ENCODE peak calls at places on chromosomes 12 and 14, in four cellular contexts. Y is left ventricle myocardium inferior; S is posterior cingulate gyrus; U is activated CD4-positive, alpha-beta T cell treated with anti-CD3 and anti-CD28 coated beads, Interleukin-2, amount 10 ng/mL, durations not matched to agents 7 days and 5 days. F is an unnamed sample.

GRCh38 chr14:25836647-25837046 is 761.2 kb downstream of the NOVA1 start:
- DNase-seq in Y (no peak), S (no peak), U (no peak), F (no peak)

GRCh38 chr12:4011597-4011996 is 138.4 kb upstream of the PARP11 start:
- DNase-seq in Y (no peak), S (no peak), U (no peak), F (no peak)

GRCh38 chr12:6867407-6868210 is at the start of gene TPI1:
- DNase-seq in Y (peak), S (peak), U (peak), F (peak)

GRCh38 chr12:121170581-121171260 is 38.0 kb downstream of the P2RX7 start:
- DNase-seq in Y (no peak), S (no peak), U (no peak), F (no peak)

GRCh38 chr12:65756956-65757511 is 67.2 kb upstream of the HMGA2 start:
- DNase-seq in Y (no peak), S (no peak), U (no peak), F (no peak)

GRCh38 chr14:35331605-35332516 is 39.7 kb downstream of the PSMA6 start:
- DNase-seq in Y (no peak), S (no peak), U (no peak), F (no peak)

GRCh38 chr12:53560912-53561589 is 53.8 kb upstream of the NPFF start:
- DNase-seq in Y (no peak), S (no peak), U (no peak), F (no peak)

GRCh38 chr12:10624631-10625030 is 11.2 kb upstream of the MAGOHB start:
- DNase-seq in Y (no peak), S (no peak), U (no peak), F (no peak)

GRCh38 chr12:55933158-55933798 is 2.3 kb downstream of the DGKA start:
- DNase-seq in Y (no peak), S (no peak), U (no peak), F (no peak)

GRCh38 chr12:52093346-52093745 is 13.8 kb downstream of the SMIM41 start:
- DNase-seq in Y (no peak), S (no peak), U (no peak), F (no peak)

GRCh38 chr14:75088566-75089373 is 19.3 kb downstream of the ZC2HC1C start:
- DNase-seq in Y (no peak), S (no peak), U (peak), F (peak)

GRCh38 chr12:96237035-96237434 is 42.9 kb downstream of the ELK3 start:
- DNase-seq in Y (no peak), S (no peak), U (no peak), F (no peak)

GRCh38 chr14:63383776-63384367 is 65.1 kb upstream of the GPHB5 start:
- DNase-seq in Y (no peak), S (no peak), U (peak), F (peak)

GRCh38 chr14:22600027-22600426 is 1.9 kb downstream of the ABHD4 start:
- DNase-seq in Y (no peak), S (no peak), U (no peak), F (no peak)

GRCh38 chr12:122928033-122928890 is 32.3 kb upstream of the VPS37B start:
- DNase-seq in Y (no peak), S (no peak), U (no peak), F (no peak)

GRCh38 chr12:69430942-69431603 is 39.1 kb upstream of the FRS2 start:
- DNase-seq in Y (peak), S (no peak), U (no peak), F (no peak)

GRCh38 chr12:77319141-77319540 is 253.8 kb upstream of the E2F7 start:
- DNase-seq in Y (no peak), S (no peak), U (no peak), F (no peak)

GRCh38 chr14:65190312-65190711 is 88.0 kb upstream of the MAX start:
- DNase-seq in Y (no peak), S (no peak), U (no peak), F (no peak)

GRCh38 chr14:33016611-33017010 is 77.9 kb downstream of the NPAS3 start:
- DNase-seq in Y (no peak), S (no peak), U (no peak), F (no peak)

GRCh38 chr12:3432176-3432742 is 58.7 kb upstream of the PRMT8 start:
- DNase-seq in Y (no peak), S (no peak), U (peak), F (peak)

GRCh38 chr12:68954811-68955210 is 21.8 kb upstream of the CPM start:
- DNase-seq in Y (no peak), S (no peak), U (no peak), F (no peak)

GRCh38 chr14:73771848-73772705 is 57.9 kb upstream of the PNMA1 start:
- DNase-seq in Y (no peak), S (no peak), U (peak), F (peak)

GRCh38 chr12:117190210-117190781 is at the start of gene FBXO21:
- DNase-seq in Y (peak), S (peak), U (peak), F (peak)

GRCh38 chr14:54942913-54943312 is 40.3 kb upstream of the GCH1 start:
- DNase-seq in Y (no peak), S (no peak), U (no peak), F (no peak)

GRCh38 chr12:99059824-99060526 is 414.9 kb downstream of the APAF1 start:
- DNase-seq in Y (no peak), S (peak), U (no peak), F (no peak)

GRCh38 chr14:68938515-68939423 is 40.3 kb downstream of the ACTN1 start:
- DNase-seq in Y (peak), S (no peak), U (no peak), F (no peak)

GRCh38 chr12:58105225-58106119 is 164.1 kb downstream of the ATP23 start:
- DNase-seq in Y (no peak), S (no peak), U (no peak), F (no peak)

GRCh38 chr12:76176935-76177334 is 92.5 kb upstream of the NAP1L1 start:
- DNase-seq in Y (no peak), S (no peak), U (no peak), F (no peak)

GRCh38 chr12:108511633-108512540 is 3.2 kb upstream of the FICD start:
- DNase-seq in Y (peak), S (peak), U (peak), F (peak)

GRCh38 chr14:65496178-65496993 is 83.9 kb downstream of the FUT8 start:
- DNase-seq in Y (no peak), S (no peak), U (no peak), F (no peak)

GRCh38 chr12:175250-175649 is 38.7 kb downstream of the SLC6A12 start:
- DNase-seq in Y (peak), S (peak), U (no peak), F (no peak)

GRCh38 chr14:79090781-79091180 is 920.6 kb downstream of the NRXN3 start:
- DNase-seq in Y (no peak), S (no peak), U (no peak), F (no peak)

GRCh38 chr12:119340604-119341003 is 6.1 kb downstream of the CCDC60 start:
- DNase-seq in Y (no peak), S (no peak), U (no peak), F (no peak)

GRCh38 chr12:113310489-113310888 is 24.4 kb downstream of the SLC8B1 start:
- DNase-seq in Y (no peak), S (no peak), U (no peak), F (peak)

GRCh38 chr12:82896979-82897378 is 210.3 kb downstream of the TMTC2 start:
- DNase-seq in Y (no peak), S (no peak), U (no peak), F (no peak)

GRCh38 chr12:116257213-116257612 is 20.3 kb downstream of the MED13L start:
- DNase-seq in Y (no peak), S (no peak), U (no peak), F (no peak)

GRCh38 chr12:92977326-92977725 is 48.2 kb upstream of the EEA1 start:
- DNase-seq in Y (no peak), S (no peak), U (peak), F (no peak)

F was measured in DND-41.